ENCODE peak calls at places on chromosomes 5 and 9, in five cellular contexts. V is GM06990, Z is HCT116, T is brain microvascular endothelial cell, X is WTC11. Q is an unnamed sample.

GRCh38 chr5:113230711-113231652 is 203.8 kb downstream of the TSSK1B start:
- DNase-seq in X (no peak), V (no peak), Z (no peak), T (peak), Q (no peak)

GRCh38 chr9:105320568-105320967 is 76.1 kb downstream of the SLC44A1 start:
- DNase-seq in V (no peak), Z (no peak), T (no peak), X (no peak), Q (no peak)

GRCh38 chr9:115444941-115445340 is 327.0 kb upstream of the TNC start:
- DNase-seq in T (no peak), X (no peak), Z (no peak), V (no peak), Q (no peak)

GRCh38 chr5:1026700-1027621 is 18.4 kb downstream of the NKD2 start:
- DNase-seq in Z (no peak), T (no peak), X (no peak), V (no peak), Q (no peak)

GRCh38 chr9:4842734-4843133 is 50.0 kb downstream of the RCL1 start:
- DNase-seq in X (no peak), V (no peak), Z (no peak), T (no peak), Q (no peak)

GRCh38 chr5:171893290-171893890 is 107.8 kb downstream of the SMIM23 start:
- DNase-seq in Z (no peak), X (no peak), V (no peak), T (peak), Q (no peak)

GRCh38 chr5:14665110-14665822 is 748 bp downstream of the OTULIN start:
- DNase-seq in Z (no peak), T (no peak), X (no peak), V (peak), Q (peak)

GRCh38 chr9:124291801-124292396 is 34.1 kb downstream of the NEK6 start:
- DNase-seq in X (no peak), Z (no peak), T (no peak), V (peak), Q (peak)

GRCh38 chr5:26486631-26487030 is 551.8 kb downstream of the CDH9 start:
- DNase-seq in X (no peak), Z (no peak), T (no peak), V (no peak), Q (no peak)

GRCh38 chr9:113609562-113610318 is 146.2 kb downstream of the RGS3 start:
- DNase-seq in T (no peak), Z (no peak), X (peak), V (no peak), Q (no peak)

GRCh38 chr5:150778517-150779396 is at the start of gene SMIM3:
- DNase-seq in Z (no peak), X (peak), V (peak), T (peak), Q (peak)

GRCh38 chr5:110899566-110900412 is 161.0 kb downstream of the SLC25A46 start:
- DNase-seq in V (no peak), X (no peak), T (peak), Z (no peak), Q (peak)

GRCh38 chr9:99811172-99811571 is 10.5 kb upstream of the NR4A3 start:
- DNase-seq in Z (no peak), V (no peak), X (no peak), T (no peak), Q (no peak)

GRCh38 chr9:128099932-128100491 is 27.5 kb downstream of the PTGES2 start:
- DNase-seq in X (no peak), V (no peak), T (no peak), Z (no peak), Q (no peak)

GRCh38 chr9:806285-807156 is 35.0 kb upstream of the DMRT1 start:
- DNase-seq in T (peak), V (no peak), X (no peak), Z (no peak), Q (peak)

GRCh38 chr9:18452276-18452675 is 21.7 kb upstream of the ADAMTSL1 start:
- DNase-seq in T (no peak), X (no peak), V (no peak), Z (no peak), Q (no peak)

GRCh38 chr9:5557606-5558587 is 47.6 kb downstream of the PDCD1LG2 start:
- DNase-seq in X (no peak), T (no peak), Z (no peak), V (peak), Q (peak)

GRCh38 chr9:35191105-35191504 is 29.3 kb downstream of the UNC13B start:
- DNase-seq in X (no peak), Z (no peak), V (no peak), T (no peak), Q (no peak)

GRCh38 chr9:35198191-35198590 is 36.4 kb downstream of the UNC13B start:
- DNase-seq in X (no peak), T (no peak), V (no peak), Z (no peak), Q (no peak)

GRCh38 chr9:35195683-35196082 is 33.9 kb downstream of the UNC13B start:
- DNase-seq in X (no peak), T (peak), V (no peak), Z (no peak), Q (no peak)

GRCh38 chr9:35193762-35194161 is 32.0 kb downstream of the UNC13B start:
- DNase-seq in Z (no peak), T (no peak), V (no peak), X (no peak), Q (no peak)
- TF ChIP-seq CTCF in Z (no peak), T (peak), V (peak), X (no peak), Q (no peak)

DNA sequence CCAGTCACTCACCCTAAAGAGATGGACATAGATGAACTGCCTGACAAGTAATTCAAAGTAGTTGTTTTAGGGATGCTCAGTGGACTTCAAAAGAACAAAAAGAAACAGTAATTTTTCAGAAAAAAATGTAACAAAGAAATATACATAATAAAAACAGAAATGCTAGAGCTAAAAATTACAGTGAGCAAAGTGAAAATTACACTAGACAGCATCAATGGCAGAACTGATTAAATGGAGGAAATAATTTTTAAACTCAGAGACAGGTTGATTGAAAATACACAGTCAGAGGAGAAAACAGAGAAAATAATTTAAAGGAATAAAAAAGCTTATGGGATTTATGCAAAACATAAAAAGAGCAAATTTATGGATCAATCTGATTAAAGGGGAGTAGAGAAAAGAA is 1968.4 kb downstream of the EFNA5 start:
- DNase-seq in Z (no peak), V (no peak), X (no peak), T (no peak), Q (no peak)
- TF ChIP-seq CTCF in Z (no peak), V (no peak), X (no peak), T (no peak), Q (no peak)

GRCh38 chr9:108933641-108934322 is at the start of gene ELP1:
- DNase-seq in X (peak), V (peak), T (peak), Z (peak), Q (peak)
- TF ChIP-seq CTCF in X (no peak), V (peak), T (peak), Z (no peak), Q (peak)

GRCh38 chr5:71778678-71779276 is 59.7 kb downstream of the CARTPT start:
- DNase-seq in X (no peak), Z (peak), T (peak), V (no peak), Q (no peak)
- TF ChIP-seq CTCF in X (no peak), Z (peak), T (peak), V (no peak), Q (peak)

GRCh38 chr5:35246411-35246810 is 16.1 kb upstream of the PRLR start:
- DNase-seq in Z (no peak), X (no peak), T (no peak), V (no peak), Q (no peak)
- TF ChIP-seq CTCF in Z (no peak), X (no peak), T (peak), V (no peak), Q (no peak)

GRCh38 chr9:96769989-96770388 is 7.9 kb downstream of the ZNF510 start:
- DNase-seq in V (no peak), T (no peak), Z (no peak), X (no peak), Q (no peak)
- TF ChIP-seq CTCF in V (no peak), T (no peak), Z (no peak), X (no peak), Q (no peak)